ENCODE peak calls at places on chromosomes 16 and 17, in nine cellular contexts. One of them, this sample, is unnamed.
A peak's percentile ranks its signal among the peaks of the same experiment; 100 is the strongest.

GRCh38 chr17:78342438-78343098 is 17.3 kb downstream of the SOCS3 start:
- DNase-seq in left colon: no peak
- DNase-seq in A549: peak; percentile 71
- DNase-seq in cerebellum: no peak
- DNase-seq in NCI-H2171: no peak
- DNase-seq in mesendoderm: peak; percentile 72
- DNase-seq in head of caudate nucleus: no peak
- DNase-seq in anterior cingulate cortex: peak; percentile 19
- DNase-seq in activated CD4-positive, alpha-beta T cell treated with anti-CD3 and anti-CD28 coated beads, Interleukin-2, amount 50 U/mL, for 4 hours: no peak
- DNase-seq in this sample: no peak

GRCh38 chr16:72797606-72798005 is 250.3 kb downstream of the ZFHX3 start:
- DNase-seq in left colon: no peak
- DNase-seq in A549: no peak
- DNase-seq in cerebellum: no peak
- DNase-seq in NCI-H2171: no peak
- DNase-seq in mesendoderm: no peak
- DNase-seq in head of caudate nucleus: no peak
- DNase-seq in anterior cingulate cortex: no peak
- DNase-seq in activated CD4-positive, alpha-beta T cell treated with anti-CD3 and anti-CD28 coated beads, Interleukin-2, amount 50 U/mL, for 4 hours: no peak
- DNase-seq in this sample: no peak

GRCh38 chr17:28575126-28575795 is 1.4 kb downstream of the ALDOC start:
- DNase-seq in left colon: no peak
- DNase-seq in A549: no peak
- DNase-seq in cerebellum: peak; percentile 70
- DNase-seq in NCI-H2171: no peak
- DNase-seq in mesendoderm: peak; percentile 42
- DNase-seq in head of caudate nucleus: peak; percentile 49
- DNase-seq in anterior cingulate cortex: peak; percentile 36
- DNase-seq in activated CD4-positive, alpha-beta T cell treated with anti-CD3 and anti-CD28 coated beads, Interleukin-2, amount 50 U/mL, for 4 hours: no peak
- DNase-seq in this sample: peak; percentile 51

GRCh38 chr17:82687871-82688270 is 10.6 kb downstream of the RAB40B start:
- DNase-seq in left colon: no peak
- DNase-seq in A549: no peak
- DNase-seq in cerebellum: no peak
- DNase-seq in NCI-H2171: no peak
- DNase-seq in mesendoderm: no peak
- DNase-seq in head of caudate nucleus: no peak
- DNase-seq in anterior cingulate cortex: no peak
- DNase-seq in activated CD4-positive, alpha-beta T cell treated with anti-CD3 and anti-CD28 coated beads, Interleukin-2, amount 50 U/mL, for 4 hours: no peak
- DNase-seq in this sample: no peak

GRCh38 chr16:85425061-85425662 is 188.0 kb upstream of the GSE1 start:
- DNase-seq in left colon: peak; percentile 26
- DNase-seq in A549: no peak
- DNase-seq in cerebellum: no peak
- DNase-seq in NCI-H2171: no peak
- DNase-seq in mesendoderm: no peak
- DNase-seq in head of caudate nucleus: peak; percentile 10
- DNase-seq in anterior cingulate cortex: no peak
- DNase-seq in activated CD4-positive, alpha-beta T cell treated with anti-CD3 and anti-CD28 coated beads, Interleukin-2, amount 50 U/mL, for 4 hours: no peak
- DNase-seq in this sample: no peak

GRCh38 chr16:68752602-68753001 is 15.5 kb downstream of the CDH1 start:
- DNase-seq in left colon: no peak
- DNase-seq in A549: no peak
- DNase-seq in cerebellum: no peak
- DNase-seq in NCI-H2171: peak; percentile 94
- DNase-seq in mesendoderm: peak; percentile 33
- DNase-seq in head of caudate nucleus: no peak
- DNase-seq in anterior cingulate cortex: no peak
- DNase-seq in activated CD4-positive, alpha-beta T cell treated with anti-CD3 and anti-CD28 coated beads, Interleukin-2, amount 50 U/mL, for 4 hours: no peak
- DNase-seq in this sample: no peak

GRCh38 chr17:82592289-82592683 is 56.0 kb downstream of the WDR45B start:
- DNase-seq in left colon: peak; percentile 52
- DNase-seq in A549: no peak
- DNase-seq in cerebellum: no peak
- DNase-seq in NCI-H2171: no peak
- DNase-seq in mesendoderm: no peak
- DNase-seq in head of caudate nucleus: no peak
- DNase-seq in anterior cingulate cortex: peak; percentile 52
- DNase-seq in activated CD4-positive, alpha-beta T cell treated with anti-CD3 and anti-CD28 coated beads, Interleukin-2, amount 50 U/mL, for 4 hours: no peak
- DNase-seq in this sample: no peak

GRCh38 chr17:15289285-15290185 is 24.4 kb upstream of the PMP22 start:
- DNase-seq in left colon: no peak
- DNase-seq in A549: peak; percentile 92
- DNase-seq in cerebellum: no peak
- DNase-seq in NCI-H2171: no peak
- DNase-seq in mesendoderm: no peak
- DNase-seq in head of caudate nucleus: no peak
- DNase-seq in anterior cingulate cortex: no peak
- DNase-seq in activated CD4-positive, alpha-beta T cell treated with anti-CD3 and anti-CD28 coated beads, Interleukin-2, amount 50 U/mL, for 4 hours: no peak
- DNase-seq in this sample: no peak

GRCh38 chr17:37220609-37220953 is 155.2 kb upstream of the C17orf78 start:
- DNase-seq in left colon: no peak
- DNase-seq in A549: no peak
- DNase-seq in cerebellum: no peak
- DNase-seq in NCI-H2171: peak; percentile 27
- DNase-seq in mesendoderm: peak; percentile 58
- DNase-seq in head of caudate nucleus: peak; percentile 66
- DNase-seq in anterior cingulate cortex: peak; percentile 16
- DNase-seq in activated CD4-positive, alpha-beta T cell treated with anti-CD3 and anti-CD28 coated beads, Interleukin-2, amount 50 U/mL, for 4 hours: no peak
- DNase-seq in this sample: peak; percentile 15

GRCh38 chr16:70258065-70258464 is 6.3 kb upstream of the EXOSC6 start:
- DNase-seq in left colon: no peak
- DNase-seq in A549: no peak
- DNase-seq in cerebellum: no peak
- DNase-seq in NCI-H2171: no peak
- DNase-seq in mesendoderm: no peak
- DNase-seq in head of caudate nucleus: no peak
- DNase-seq in anterior cingulate cortex: no peak
- DNase-seq in activated CD4-positive, alpha-beta T cell treated with anti-CD3 and anti-CD28 coated beads, Interleukin-2, amount 50 U/mL, for 4 hours: no peak
- DNase-seq in this sample: no peak

GRCh38 chr17:49681336-49681735 is 3.4 kb upstream of the SPOP start:
- DNase-seq in left colon: no peak
- DNase-seq in A549: no peak
- DNase-seq in cerebellum: no peak
- DNase-seq in NCI-H2171: peak; percentile 53
- DNase-seq in mesendoderm: no peak
- DNase-seq in head of caudate nucleus: no peak
- DNase-seq in anterior cingulate cortex: no peak
- DNase-seq in activated CD4-positive, alpha-beta T cell treated with anti-CD3 and anti-CD28 coated beads, Interleukin-2, amount 50 U/mL, for 4 hours: no peak
- DNase-seq in this sample: no peak

GRCh38 chr17:47789611-47790520 is 31.7 kb downstream of the OSBPL7 start:
- DNase-seq in left colon: peak; percentile 50
- DNase-seq in A549: peak; percentile 92
- DNase-seq in cerebellum: peak; percentile 45
- DNase-seq in NCI-H2171: peak; percentile 64
- DNase-seq in mesendoderm: peak; percentile 65
- DNase-seq in head of caudate nucleus: peak; percentile 67
- DNase-seq in anterior cingulate cortex: peak; percentile 9
- DNase-seq in activated CD4-positive, alpha-beta T cell treated with anti-CD3 and anti-CD28 coated beads, Interleukin-2, amount 50 U/mL, for 4 hours: peak; percentile 31
- DNase-seq in this sample: peak; percentile 16

GRCh38 chr17:41812176-41813038 is at the start of gene FKBP10:
- DNase-seq in left colon: peak; percentile 63
- DNase-seq in A549: peak; percentile 94
- DNase-seq in cerebellum: peak; percentile 53
- DNase-seq in NCI-H2171: peak; percentile 32
- DNase-seq in mesendoderm: peak; percentile 98
- DNase-seq in head of caudate nucleus: no peak
- DNase-seq in anterior cingulate cortex: peak; percentile 35
- DNase-seq in activated CD4-positive, alpha-beta T cell treated with anti-CD3 and anti-CD28 coated beads, Interleukin-2, amount 50 U/mL, for 4 hours: peak; percentile 28
- DNase-seq in this sample: peak; percentile 43

GRCh38 chr17:46025060-46025459 is 26.0 kb downstream of the STH start:
- DNase-seq in left colon: no peak
- DNase-seq in A549: no peak
- DNase-seq in cerebellum: no peak
- DNase-seq in NCI-H2171: no peak
- DNase-seq in mesendoderm: no peak
- DNase-seq in head of caudate nucleus: no peak
- DNase-seq in anterior cingulate cortex: no peak
- DNase-seq in activated CD4-positive, alpha-beta T cell treated with anti-CD3 and anti-CD28 coated beads, Interleukin-2, amount 50 U/mL, for 4 hours: no peak
- DNase-seq in this sample: no peak

GRCh38 chr17:17119533-17119932 is 77.3 kb downstream of the MPRIP start:
- DNase-seq in left colon: peak; percentile 59
- DNase-seq in A549: no peak
- DNase-seq in cerebellum: no peak
- DNase-seq in NCI-H2171: no peak
- DNase-seq in mesendoderm: no peak
- DNase-seq in head of caudate nucleus: no peak
- DNase-seq in anterior cingulate cortex: no peak
- DNase-seq in activated CD4-positive, alpha-beta T cell treated with anti-CD3 and anti-CD28 coated beads, Interleukin-2, amount 50 U/mL, for 4 hours: peak; percentile 59
- DNase-seq in this sample: no peak

GRCh38 chr17:40530988-40531971 is 29.9 kb upstream of the TNS4 start:
- DNase-seq in left colon: no peak
- DNase-seq in A549: no peak
- DNase-seq in cerebellum: no peak
- DNase-seq in NCI-H2171: no peak
- DNase-seq in mesendoderm: no peak
- DNase-seq in head of caudate nucleus: no peak
- DNase-seq in anterior cingulate cortex: no peak
- DNase-seq in activated CD4-positive, alpha-beta T cell treated with anti-CD3 and anti-CD28 coated beads, Interleukin-2, amount 50 U/mL, for 4 hours: peak; percentile 77
- DNase-seq in this sample: no peak

GRCh38 chr17:47317119-47317518 is 6.6 kb upstream of the EFCAB13 start:
- DNase-seq in left colon: no peak
- DNase-seq in A549: no peak
- DNase-seq in cerebellum: no peak
- DNase-seq in NCI-H2171: no peak
- DNase-seq in mesendoderm: no peak
- DNase-seq in head of caudate nucleus: no peak
- DNase-seq in anterior cingulate cortex: no peak
- DNase-seq in activated CD4-positive, alpha-beta T cell treated with anti-CD3 and anti-CD28 coated beads, Interleukin-2, amount 50 U/mL, for 4 hours: no peak
- DNase-seq in this sample: no peak

GRCh38 chr17:37429442-37429841 is 22.8 kb downstream of the TADA2A start:
- DNase-seq in left colon: no peak
- DNase-seq in A549: no peak
- DNase-seq in cerebellum: no peak
- DNase-seq in NCI-H2171: no peak
- DNase-seq in mesendoderm: no peak
- DNase-seq in head of caudate nucleus: no peak
- DNase-seq in anterior cingulate cortex: no peak
- DNase-seq in activated CD4-positive, alpha-beta T cell treated with anti-CD3 and anti-CD28 coated beads, Interleukin-2, amount 50 U/mL, for 4 hours: no peak
- DNase-seq in this sample: no peak

GRCh38 chr16:4323845-4324478 is 8.1 kb downstream of the GLIS2 start:
- DNase-seq in left colon: no peak
- DNase-seq in A549: peak; percentile 79
- DNase-seq in cerebellum: peak; percentile 68
- DNase-seq in NCI-H2171: no peak
- DNase-seq in mesendoderm: peak; percentile 77
- DNase-seq in head of caudate nucleus: no peak
- DNase-seq in anterior cingulate cortex: no peak
- DNase-seq in activated CD4-positive, alpha-beta T cell treated with anti-CD3 and anti-CD28 coated beads, Interleukin-2, amount 50 U/mL, for 4 hours: no peak
- DNase-seq in this sample: no peak

GRCh38 chr16:67989322-67990017 is 9.2 kb upstream of the DPEP3 start:
- DNase-seq in left colon: no peak
- DNase-seq in A549: no peak
- DNase-seq in cerebellum: no peak
- DNase-seq in NCI-H2171: no peak
- DNase-seq in mesendoderm: no peak
- DNase-seq in head of caudate nucleus: no peak
- DNase-seq in anterior cingulate cortex: no peak
- DNase-seq in activated CD4-positive, alpha-beta T cell treated with anti-CD3 and anti-CD28 coated beads, Interleukin-2, amount 50 U/mL, for 4 hours: no peak
- DNase-seq in this sample: no peak

GRCh38 chr17:66474258-66474657 is 171.8 kb downstream of the PRKCA start:
- DNase-seq in left colon: no peak
- DNase-seq in A549: no peak
- DNase-seq in cerebellum: no peak
- DNase-seq in NCI-H2171: no peak
- DNase-seq in mesendoderm: peak; percentile 60
- DNase-seq in head of caudate nucleus: no peak
- DNase-seq in anterior cingulate cortex: no peak
- DNase-seq in activated CD4-positive, alpha-beta T cell treated with anti-CD3 and anti-CD28 coated beads, Interleukin-2, amount 50 U/mL, for 4 hours: no peak
- DNase-seq in this sample: no peak

GRCh38 chr16:26976913-26977312 is 89.8 kb upstream of the C16orf82 start:
- DNase-seq in left colon: no peak
- DNase-seq in A549: no peak
- DNase-seq in cerebellum: no peak
- DNase-seq in NCI-H2171: no peak
- DNase-seq in mesendoderm: no peak
- DNase-seq in head of caudate nucleus: no peak
- DNase-seq in anterior cingulate cortex: no peak
- DNase-seq in activated CD4-positive, alpha-beta T cell treated with anti-CD3 and anti-CD28 coated beads, Interleukin-2, amount 50 U/mL, for 4 hours: no peak
- DNase-seq in this sample: no peak

GRCh38 chr16:87951550-87952538 is 610 bp downstream of the BANP start:
- DNase-seq in left colon: peak; percentile 63
- DNase-seq in A549: no peak
- DNase-seq in cerebellum: no peak
- DNase-seq in NCI-H2171: peak; percentile 18
- DNase-seq in mesendoderm: peak; percentile 29
- DNase-seq in head of caudate nucleus: no peak
- DNase-seq in anterior cingulate cortex: no peak
- DNase-seq in activated CD4-positive, alpha-beta T cell treated with anti-CD3 and anti-CD28 coated beads, Interleukin-2, amount 50 U/mL, for 4 hours: peak; percentile 23
- DNase-seq in this sample: no peak

GRCh38 chr17:27423651-27424050 is 32.6 kb upstream of the KSR1 start:
- DNase-seq in left colon: no peak
- DNase-seq in A549: no peak
- DNase-seq in cerebellum: no peak
- DNase-seq in NCI-H2171: no peak
- DNase-seq in mesendoderm: no peak
- DNase-seq in head of caudate nucleus: no peak
- DNase-seq in anterior cingulate cortex: no peak
- DNase-seq in activated CD4-positive, alpha-beta T cell treated with anti-CD3 and anti-CD28 coated beads, Interleukin-2, amount 50 U/mL, for 4 hours: no peak
- DNase-seq in this sample: no peak

GRCh38 chr16:72203401-72203800 is 31.4 kb upstream of the PMFBP1 start:
- DNase-seq in left colon: no peak
- DNase-seq in A549: no peak
- DNase-seq in cerebellum: no peak
- DNase-seq in NCI-H2171: no peak
- DNase-seq in mesendoderm: no peak
- DNase-seq in head of caudate nucleus: peak; percentile 28
- DNase-seq in anterior cingulate cortex: no peak
- DNase-seq in activated CD4-positive, alpha-beta T cell treated with anti-CD3 and anti-CD28 coated beads, Interleukin-2, amount 50 U/mL, for 4 hours: no peak
- DNase-seq in this sample: peak; percentile 29

GRCh38 chr16:1825864-1826690 is 548 bp downstream of the HAGH start:
- DNase-seq in left colon: peak; percentile 70
- DNase-seq in A549: peak; percentile 31
- DNase-seq in cerebellum: peak; percentile 32
- DNase-seq in NCI-H2171: peak; percentile 66
- DNase-seq in mesendoderm: peak; percentile 71
- DNase-seq in head of caudate nucleus: peak; percentile 19
- DNase-seq in anterior cingulate cortex: no peak
- DNase-seq in activated CD4-positive, alpha-beta T cell treated with anti-CD3 and anti-CD28 coated beads, Interleukin-2, amount 50 U/mL, for 4 hours: peak; percentile 57
- DNase-seq in this sample: no peak

GRCh38 chr16:31052131-31052530 is 18.8 kb downstream of the STX4 start:
- DNase-seq in left colon: no peak
- DNase-seq in A549: peak; percentile 90
- DNase-seq in cerebellum: no peak
- DNase-seq in NCI-H2171: no peak
- DNase-seq in mesendoderm: no peak
- DNase-seq in head of caudate nucleus: no peak
- DNase-seq in anterior cingulate cortex: no peak
- DNase-seq in activated CD4-positive, alpha-beta T cell treated with anti-CD3 and anti-CD28 coated beads, Interleukin-2, amount 50 U/mL, for 4 hours: no peak
- DNase-seq in this sample: no peak

GRCh38 chr17:39643271-39643670 is 6.3 kb downstream of the STARD3 start:
- DNase-seq in left colon: no peak
- DNase-seq in A549: no peak
- DNase-seq in cerebellum: no peak
- DNase-seq in NCI-H2171: no peak
- DNase-seq in mesendoderm: no peak
- DNase-seq in head of caudate nucleus: no peak
- DNase-seq in anterior cingulate cortex: no peak
- DNase-seq in activated CD4-positive, alpha-beta T cell treated with anti-CD3 and anti-CD28 coated beads, Interleukin-2, amount 50 U/mL, for 4 hours: no peak
- DNase-seq in this sample: no peak

GRCh38 chr16:22782299-22782698 is 31.7 kb upstream of the HS3ST2 start:
- DNase-seq in left colon: no peak
- DNase-seq in A549: no peak
- DNase-seq in cerebellum: no peak
- DNase-seq in NCI-H2171: no peak
- DNase-seq in mesendoderm: no peak
- DNase-seq in head of caudate nucleus: peak; percentile 19
- DNase-seq in anterior cingulate cortex: no peak
- DNase-seq in activated CD4-positive, alpha-beta T cell treated with anti-CD3 and anti-CD28 coated beads, Interleukin-2, amount 50 U/mL, for 4 hours: no peak
- DNase-seq in this sample: no peak

GRCh38 chr17:77581480-77581879 is 377.0 kb upstream of the TNRC6C start:
- DNase-seq in left colon: no peak
- DNase-seq in A549: no peak
- DNase-seq in cerebellum: no peak
- DNase-seq in NCI-H2171: no peak
- DNase-seq in mesendoderm: no peak
- DNase-seq in head of caudate nucleus: no peak
- DNase-seq in anterior cingulate cortex: no peak
- DNase-seq in activated CD4-positive, alpha-beta T cell treated with anti-CD3 and anti-CD28 coated beads, Interleukin-2, amount 50 U/mL, for 4 hours: no peak
- DNase-seq in this sample: no peak

GRCh38 chr17:27892866-27893769 is at the start of gene LYRM9:
- DNase-seq in left colon: peak; percentile 95
- DNase-seq in A549: peak; percentile 78
- DNase-seq in cerebellum: peak; percentile 94
- DNase-seq in NCI-H2171: peak; percentile 78
- DNase-seq in mesendoderm: peak; percentile 94
- DNase-seq in head of caudate nucleus: peak; percentile 94
- DNase-seq in anterior cingulate cortex: peak; percentile 92
- DNase-seq in activated CD4-positive, alpha-beta T cell treated with anti-CD3 and anti-CD28 coated beads, Interleukin-2, amount 50 U/mL, for 4 hours: peak; percentile 88
- DNase-seq in this sample: peak; percentile 91

This sample was measured in hippocampal formation.